ENCODE peak calls at places on chromosomes 7 and 10, in six cellular contexts. T is PC-9, X is MM.1S, D is fibroblast of lung, S is HCT116, C is PC-3. Y is an unnamed sample.

GRCh38 chr10:116029826-116030225 is 243.2 kb downstream of the GFRA1 start:
- DNase-seq in D (no peak), X (no peak), S (no peak), C (no peak), T (no peak), Y (no peak)

GRCh38 chr7:132939495-132939894 is 142.4 kb downstream of the CHCHD3 start:
- DNase-seq in D (no peak), X (no peak), S (no peak), C (peak), T (no peak), Y (no peak)

GRCh38 chr10:84632866-84633265 is 304.5 kb downstream of the CCSER2 start:
- DNase-seq in S (peak), T (peak), C (peak), D (no peak), X (no peak), Y (no peak)

GRCh38 chr7:130141161-130141857 is 63.9 kb downstream of the TMEM209 start:
- DNase-seq in C (no peak), T (no peak), D (peak), S (no peak), X (no peak), Y (peak)

GRCh38 chr10:20287951-20288350 is 471.7 kb downstream of the PLXDC2 start:
- DNase-seq in X (no peak), C (no peak), T (no peak), S (no peak), D (no peak), Y (no peak)

GRCh38 chr7:27176962-27177794 is 3.1 kb upstream of the HOXA10 start:
- DNase-seq in T (no peak), X (no peak), D (no peak), C (no peak), S (no peak), Y (no peak)

GRCh38 chr10:89793649-89794254 is 92.4 kb downstream of the KIF20B start:
- DNase-seq in S (peak), C (peak), D (peak), T (peak), X (peak), Y (peak)

GRCh38 chr10:102101152-102101551 is 19.0 kb downstream of the LDB1 start:
- DNase-seq in X (no peak), D (no peak), T (no peak), C (no peak), S (peak), Y (no peak)

GRCh38 chr10:73044378-73045285 is 52.0 kb downstream of the P4HA1 start:
- DNase-seq in S (no peak), T (peak), C (peak), D (peak), X (no peak), Y (no peak)

GRCh38 chr7:71843677-71844076 is 568.5 kb downstream of the CALN1 start:
- DNase-seq in D (no peak), S (no peak), C (no peak), X (no peak), T (no peak), Y (no peak)

GRCh38 chr7:112505495-112505894 is 24.7 kb downstream of the LSMEM1 start:
- DNase-seq in D (no peak), T (no peak), S (no peak), X (no peak), C (no peak), Y (no peak)

GRCh38 chr10:3090914-3091313 is 23.6 kb downstream of the PFKP start:
- DNase-seq in X (no peak), S (peak), D (peak), C (peak), T (peak), Y (peak)

GRCh38 chr7:137994091-137994688 is 7.7 kb downstream of the CREB3L2 start:
- DNase-seq in S (no peak), X (no peak), T (no peak), D (no peak), C (no peak), Y (no peak)

GRCh38 chr10:110502851-110503301 is 5.2 kb downstream of the DUSP5 start:
- DNase-seq in D (peak), S (no peak), X (peak), T (no peak), C (peak), Y (no peak)

GRCh38 chr10:87720665-87721064 is 61.0 kb downstream of the PAPSS2 start:
- DNase-seq in D (no peak), C (no peak), X (no peak), T (no peak), S (no peak), Y (no peak)

GRCh38 chr10:63720072-63720537 is 198.9 kb downstream of the REEP3 start:
- DNase-seq in X (peak), C (peak), T (peak), S (peak), D (peak), Y (peak)

GRCh38 chr7:73626814-73627213 is 2.5 kb upstream of the MLXIPL start:
- DNase-seq in D (no peak), X (no peak), C (peak), S (no peak), T (peak), Y (peak)

GRCh38 chr7:135165862-135166261 is 4.6 kb downstream of the CYREN start:
- DNase-seq in X (no peak), D (no peak), T (no peak), C (no peak), S (no peak), Y (no peak)

GRCh38 chr7:43015301-43015700 is 83.1 kb downstream of the MRPL32 start:
- DNase-seq in C (no peak), X (no peak), S (no peak), T (no peak), D (no peak), Y (peak)

GRCh38 chr10:91528768-91529167 is 104.1 kb downstream of the PPP1R3C start:
- DNase-seq in S (no peak), T (no peak), C (no peak), X (no peak), D (no peak), Y (no peak)

GRCh38 chr10:70849582-70850016 is 33.9 kb downstream of the SGPL1 start:
- DNase-seq in T (peak), C (peak), D (peak), X (no peak), S (no peak), Y (no peak)

GRCh38 chr7:2247141-2247985 is 5.3 kb downstream of the NUDT1 start:
- DNase-seq in C (peak), S (no peak), X (no peak), T (no peak), D (no peak), Y (peak)

GRCh38 chr7:82388138-82388537 is 55.4 kb downstream of the CACNA2D1 start:
- DNase-seq in X (no peak), T (no peak), S (no peak), C (no peak), D (no peak), Y (no peak)

GRCh38 chr7:30920584-30921539 is 9.2 kb downstream of the AQP1 start:
- DNase-seq in X (no peak), T (no peak), S (no peak), C (peak), D (peak), Y (no peak)
- H2AFZ ChIP-seq in X (no peak), T (no peak), S (no peak), C (peak), D (peak), Y (no peak)

GRCh38 chr10:43076876-43077420 is at the start of gene RET:
- DNase-seq in D (no peak), C (no peak), S (no peak), T (no peak), X (no peak), Y (peak)

GRCh38 chr10:43079823-43080222 is 3.0 kb downstream of the RET start:
- DNase-seq in S (no peak), X (no peak), T (no peak), D (no peak), C (no peak), Y (no peak)

GRCh38 chr10:43078986-43079273 is 2.1 kb downstream of the RET start:
- DNase-seq in C (no peak), D (no peak), S (no peak), X (no peak), T (no peak), Y (peak)

GRCh38 chr10:43077421-43078171 is 727 bp downstream of the RET start:
- DNase-seq in T (no peak), X (no peak), S (no peak), D (no peak), C (no peak), Y (peak)

GRCh38 chr10:43078175-43078985 is 1.5 kb downstream of the RET start:
- DNase-seq in D (no peak), C (no peak), X (no peak), S (no peak), T (no peak), Y (no peak)
- TF ChIP-seq EZH2 in D (no peak), C (no peak), X (no peak), S (no peak), T (no peak), Y (no peak)

DNA sequence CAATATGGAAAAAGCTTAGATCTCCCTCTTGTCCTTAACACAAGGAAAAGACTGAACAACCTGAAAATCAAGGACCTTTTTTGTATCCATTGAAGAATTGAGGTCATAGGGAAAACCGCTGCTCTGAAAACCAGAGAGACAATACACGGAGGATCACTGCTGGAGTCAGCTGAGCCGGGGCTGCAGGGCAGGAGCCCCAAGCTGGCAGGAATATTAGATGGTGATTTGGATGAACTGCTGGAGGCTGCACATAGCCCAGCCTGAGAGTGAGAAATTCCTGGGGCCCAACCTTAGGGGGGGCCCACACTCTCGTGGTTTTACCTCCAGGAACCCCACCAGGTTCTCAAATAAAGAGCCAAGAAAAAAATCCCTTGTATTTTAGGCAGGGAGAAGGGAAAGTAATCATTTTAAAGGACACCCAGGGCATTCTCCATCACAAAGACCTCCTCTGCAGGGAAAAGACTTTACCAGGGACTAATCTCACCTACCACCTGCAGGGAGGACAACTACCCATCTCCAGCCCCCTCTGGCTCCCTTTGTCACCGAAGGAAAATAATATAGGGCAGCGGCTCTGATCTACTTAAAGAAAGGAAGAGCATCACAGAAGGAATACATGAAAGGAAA is 55.4 kb upstream of the RNF32 start:
- DNase-seq in D (no peak), S (no peak), T (no peak), X (no peak), C (no peak), Y (peak)
- H3K27ac ChIP-seq in D (no peak), S (no peak), T (no peak), X (no peak), C (no peak), Y (no peak)

GRCh38 chr10:6068422-6068821 is 6.3 kb upstream of the IL2RA start:
- DNase-seq in T (no peak), S (no peak), D (no peak), C (no peak), X (peak), Y (no peak)
- H2AFZ ChIP-seq in T (no peak), S (no peak), D (no peak), C (no peak), X (no peak), Y (no peak)

GRCh38 chr10:114095676-114096331 is 52.1 kb downstream of the ADRB1 start:
- DNase-seq in S (no peak), C (no peak), X (peak), D (no peak), T (no peak), Y (no peak)

GRCh38 chr10:114096864-114097263 is 53.2 kb downstream of the ADRB1 start:
- DNase-seq in T (no peak), D (no peak), C (no peak), X (no peak), S (no peak), Y (no peak)

GRCh38 chr10:114102253-114102652 is 58.6 kb downstream of the ADRB1 start:
- DNase-seq in T (no peak), S (no peak), D (no peak), X (no peak), C (no peak), Y (no peak)

GRCh38 chr10:114103286-114103685 is 59.6 kb downstream of the ADRB1 start:
- DNase-seq in X (peak), C (peak), S (peak), T (no peak), D (peak), Y (peak)

GRCh38 chr10:114100848-114101741 is 57.4 kb downstream of the ADRB1 start:
- DNase-seq in X (no peak), S (no peak), C (peak), D (peak), T (no peak), Y (peak)
- TF ChIP-seq EZH2 in X (no peak), S (no peak), C (no peak), D (no peak), T (no peak), Y (peak)

GRCh38 chr10:124119216-124119615 is 25.8 kb upstream of the CHST15 start:
- DNase-seq in D (no peak), X (no peak), T (no peak), C (no peak), S (no peak), Y (no peak)
- H3K27ac ChIP-seq in D (no peak), X (no peak), T (no peak), C (no peak), S (no peak), Y (no peak)

GRCh38 chr10:100911472-100911871 is 1.3 kb upstream of the SLF2 start:
- DNase-seq in D (no peak), S (no peak), C (no peak), X (no peak), T (no peak), Y (no peak)
- H2AFZ ChIP-seq in D (no peak), S (no peak), C (peak), X (no peak), T (no peak), Y (no peak)

GRCh38 chr10:28496017-28496416 is 36.9 kb upstream of the WAC start:
- DNase-seq in X (no peak), T (no peak), C (no peak), S (no peak), D (no peak), Y (no peak)
- TF ChIP-seq EZH2 in X (no peak), T (no peak), C (no peak), S (no peak), D (no peak), Y (no peak)